ENCODE peak calls at places on chromosomes 4 and X, in ten cellular contexts. One of them, this sample, is unnamed.

GRCh38 chr4:8055206-8055605 is 103.4 kb downstream of the ABLIM2 start:
- DNase-seq in Panc1: no peak
- DNase-seq in naive thymus-derived CD4-positive, alpha-beta T cell: no peak
- DNase-seq in stimulated activated CD8-positive, alpha-beta memory T cell treated with anti-CD3 and anti-CD28 coated beads, Interleukin-7, amount 100 ng/mL, for 48 hours: no peak
- DNase-seq in midbrain: no peak
- DNase-seq in Daoy: no peak
- DNase-seq in activated CD4-positive, alpha-beta T cell treated with anti-CD3 and anti-CD28 coated beads, Interleukin-2, amount 50 U/mL, for 1 hour: no peak
- DNase-seq in A172: no peak
- DNase-seq in germinal center: no peak
- DNase-seq in NCI-H1436: no peak
- DNase-seq in this sample: no peak

GRCh38 chr4:110005461-110006056 is 92.9 kb downstream of the EGF start:
- DNase-seq in NCI-H1436: peak
- DNase-seq in Panc1: peak
- DNase-seq in Daoy: peak
- DNase-seq in midbrain: peak
- DNase-seq in stimulated activated CD8-positive, alpha-beta memory T cell treated with anti-CD3 and anti-CD28 coated beads, Interleukin-7, amount 100 ng/mL, for 48 hours: no peak
- DNase-seq in germinal center: peak
- DNase-seq in activated CD4-positive, alpha-beta T cell treated with anti-CD3 and anti-CD28 coated beads, Interleukin-2, amount 50 U/mL, for 1 hour: no peak
- DNase-seq in naive thymus-derived CD4-positive, alpha-beta T cell: peak
- DNase-seq in A172: peak
- DNase-seq in this sample: peak

GRCh38 chrX:136339702-136340101 is 38.9 kb downstream of the ADGRG4 start:
- DNase-seq in germinal center: no peak
- DNase-seq in midbrain: no peak
- DNase-seq in A172: no peak
- DNase-seq in Panc1: no peak
- DNase-seq in NCI-H1436: no peak
- DNase-seq in activated CD4-positive, alpha-beta T cell treated with anti-CD3 and anti-CD28 coated beads, Interleukin-2, amount 50 U/mL, for 1 hour: no peak
- DNase-seq in stimulated activated CD8-positive, alpha-beta memory T cell treated with anti-CD3 and anti-CD28 coated beads, Interleukin-7, amount 100 ng/mL, for 48 hours: no peak
- DNase-seq in Daoy: no peak
- DNase-seq in naive thymus-derived CD4-positive, alpha-beta T cell: no peak
- DNase-seq in this sample: no peak

GRCh38 chr4:142360657-142361056 is 485.4 kb downstream of the INPP4B start:
- DNase-seq in activated CD4-positive, alpha-beta T cell treated with anti-CD3 and anti-CD28 coated beads, Interleukin-2, amount 50 U/mL, for 1 hour: no peak
- DNase-seq in midbrain: no peak
- DNase-seq in naive thymus-derived CD4-positive, alpha-beta T cell: no peak
- DNase-seq in A172: no peak
- DNase-seq in Panc1: no peak
- DNase-seq in NCI-H1436: no peak
- DNase-seq in Daoy: no peak
- DNase-seq in germinal center: no peak
- DNase-seq in stimulated activated CD8-positive, alpha-beta memory T cell treated with anti-CD3 and anti-CD28 coated beads, Interleukin-7, amount 100 ng/mL, for 48 hours: no peak
- DNase-seq in this sample: no peak

GRCh38 chr4:128286474-128287158 is 997 bp downstream of the PGRMC2 start:
- DNase-seq in Daoy: peak
- DNase-seq in stimulated activated CD8-positive, alpha-beta memory T cell treated with anti-CD3 and anti-CD28 coated beads, Interleukin-7, amount 100 ng/mL, for 48 hours: no peak
- DNase-seq in Panc1: no peak
- DNase-seq in midbrain: no peak
- DNase-seq in germinal center: peak
- DNase-seq in activated CD4-positive, alpha-beta T cell treated with anti-CD3 and anti-CD28 coated beads, Interleukin-2, amount 50 U/mL, for 1 hour: peak
- DNase-seq in A172: peak
- DNase-seq in naive thymus-derived CD4-positive, alpha-beta T cell: peak
- DNase-seq in NCI-H1436: no peak
- DNase-seq in this sample: peak

GRCh38 chr4:15882675-15883086 is 55.9 kb downstream of the FGFBP1 start:
- DNase-seq in Panc1: peak
- DNase-seq in Daoy: peak
- DNase-seq in germinal center: peak
- DNase-seq in NCI-H1436: peak
- DNase-seq in midbrain: peak
- DNase-seq in activated CD4-positive, alpha-beta T cell treated with anti-CD3 and anti-CD28 coated beads, Interleukin-2, amount 50 U/mL, for 1 hour: peak
- DNase-seq in stimulated activated CD8-positive, alpha-beta memory T cell treated with anti-CD3 and anti-CD28 coated beads, Interleukin-7, amount 100 ng/mL, for 48 hours: peak
- DNase-seq in A172: peak
- DNase-seq in naive thymus-derived CD4-positive, alpha-beta T cell: peak
- DNase-seq in this sample: peak

GRCh38 chr4:158912390-158913175 is 143.8 kb downstream of the FNIP2 start:
- DNase-seq in NCI-H1436: no peak
- DNase-seq in stimulated activated CD8-positive, alpha-beta memory T cell treated with anti-CD3 and anti-CD28 coated beads, Interleukin-7, amount 100 ng/mL, for 48 hours: no peak
- DNase-seq in Daoy: no peak
- DNase-seq in germinal center: no peak
- DNase-seq in midbrain: no peak
- DNase-seq in Panc1: no peak
- DNase-seq in A172: no peak
- DNase-seq in naive thymus-derived CD4-positive, alpha-beta T cell: no peak
- DNase-seq in activated CD4-positive, alpha-beta T cell treated with anti-CD3 and anti-CD28 coated beads, Interleukin-2, amount 50 U/mL, for 1 hour: no peak
- DNase-seq in this sample: no peak

GRCh38 chr4:37687175-37687525 is 974 bp upstream of the RELL1 start:
- DNase-seq in A172: no peak
- DNase-seq in naive thymus-derived CD4-positive, alpha-beta T cell: no peak
- DNase-seq in stimulated activated CD8-positive, alpha-beta memory T cell treated with anti-CD3 and anti-CD28 coated beads, Interleukin-7, amount 100 ng/mL, for 48 hours: no peak
- DNase-seq in activated CD4-positive, alpha-beta T cell treated with anti-CD3 and anti-CD28 coated beads, Interleukin-2, amount 50 U/mL, for 1 hour: no peak
- DNase-seq in midbrain: no peak
- DNase-seq in Daoy: no peak
- DNase-seq in germinal center: no peak
- DNase-seq in Panc1: no peak
- DNase-seq in NCI-H1436: no peak
- DNase-seq in this sample: no peak

GRCh38 chr4:111639876-111640275 is 505.4 kb upstream of the FAM241A start:
- DNase-seq in Panc1: no peak
- DNase-seq in germinal center: no peak
- DNase-seq in stimulated activated CD8-positive, alpha-beta memory T cell treated with anti-CD3 and anti-CD28 coated beads, Interleukin-7, amount 100 ng/mL, for 48 hours: no peak
- DNase-seq in A172: peak
- DNase-seq in midbrain: no peak
- DNase-seq in naive thymus-derived CD4-positive, alpha-beta T cell: no peak
- DNase-seq in Daoy: peak
- DNase-seq in activated CD4-positive, alpha-beta T cell treated with anti-CD3 and anti-CD28 coated beads, Interleukin-2, amount 50 U/mL, for 1 hour: no peak
- DNase-seq in NCI-H1436: no peak
- DNase-seq in this sample: no peak

GRCh38 chr4:26952891-26953290 is 92.2 kb downstream of the STIM2 start:
- DNase-seq in NCI-H1436: no peak
- DNase-seq in germinal center: no peak
- DNase-seq in midbrain: no peak
- DNase-seq in naive thymus-derived CD4-positive, alpha-beta T cell: no peak
- DNase-seq in Daoy: no peak
- DNase-seq in Panc1: no peak
- DNase-seq in stimulated activated CD8-positive, alpha-beta memory T cell treated with anti-CD3 and anti-CD28 coated beads, Interleukin-7, amount 100 ng/mL, for 48 hours: no peak
- DNase-seq in A172: no peak
- DNase-seq in activated CD4-positive, alpha-beta T cell treated with anti-CD3 and anti-CD28 coated beads, Interleukin-2, amount 50 U/mL, for 1 hour: no peak
- DNase-seq in this sample: no peak

GRCh38 chrX:1380672-1381233 is 11.2 kb downstream of the SLC25A6 start:
- DNase-seq in naive thymus-derived CD4-positive, alpha-beta T cell: no peak
- DNase-seq in stimulated activated CD8-positive, alpha-beta memory T cell treated with anti-CD3 and anti-CD28 coated beads, Interleukin-7, amount 100 ng/mL, for 48 hours: no peak
- DNase-seq in Daoy: no peak
- DNase-seq in germinal center: no peak
- DNase-seq in NCI-H1436: no peak
- DNase-seq in Panc1: no peak
- DNase-seq in A172: no peak
- DNase-seq in midbrain: no peak
- DNase-seq in activated CD4-positive, alpha-beta T cell treated with anti-CD3 and anti-CD28 coated beads, Interleukin-2, amount 50 U/mL, for 1 hour: no peak
- DNase-seq in this sample: no peak

GRCh38 chrX:119728487-119728886 is 29.9 kb upstream of the SOWAHD start:
- DNase-seq in Panc1: no peak
- DNase-seq in germinal center: no peak
- DNase-seq in A172: no peak
- DNase-seq in naive thymus-derived CD4-positive, alpha-beta T cell: no peak
- DNase-seq in activated CD4-positive, alpha-beta T cell treated with anti-CD3 and anti-CD28 coated beads, Interleukin-2, amount 50 U/mL, for 1 hour: no peak
- DNase-seq in NCI-H1436: no peak
- DNase-seq in Daoy: no peak
- DNase-seq in midbrain: no peak
- DNase-seq in stimulated activated CD8-positive, alpha-beta memory T cell treated with anti-CD3 and anti-CD28 coated beads, Interleukin-7, amount 100 ng/mL, for 48 hours: no peak
- DNase-seq in this sample: no peak

GRCh38 chrX:136814847-136815634 is 34.3 kb upstream of the ARHGEF6 start:
- DNase-seq in germinal center: no peak
- DNase-seq in stimulated activated CD8-positive, alpha-beta memory T cell treated with anti-CD3 and anti-CD28 coated beads, Interleukin-7, amount 100 ng/mL, for 48 hours: no peak
- DNase-seq in NCI-H1436: no peak
- DNase-seq in Daoy: no peak
- DNase-seq in A172: no peak
- DNase-seq in midbrain: no peak
- DNase-seq in naive thymus-derived CD4-positive, alpha-beta T cell: no peak
- DNase-seq in Panc1: no peak
- DNase-seq in activated CD4-positive, alpha-beta T cell treated with anti-CD3 and anti-CD28 coated beads, Interleukin-2, amount 50 U/mL, for 1 hour: no peak
- DNase-seq in this sample: no peak

GRCh38 chrX:9646471-9647038 is 119.1 kb downstream of the GPR143 start:
- DNase-seq in NCI-H1436: no peak
- DNase-seq in Daoy: no peak
- DNase-seq in germinal center: no peak
- DNase-seq in stimulated activated CD8-positive, alpha-beta memory T cell treated with anti-CD3 and anti-CD28 coated beads, Interleukin-7, amount 100 ng/mL, for 48 hours: no peak
- DNase-seq in activated CD4-positive, alpha-beta T cell treated with anti-CD3 and anti-CD28 coated beads, Interleukin-2, amount 50 U/mL, for 1 hour: no peak
- DNase-seq in A172: no peak
- DNase-seq in midbrain: no peak
- DNase-seq in Panc1: no peak
- DNase-seq in naive thymus-derived CD4-positive, alpha-beta T cell: no peak
- DNase-seq in this sample: no peak